ENCODE peak calls at places on chromosomes 6 and 20, in eight cellular contexts. One of them, this sample, is unnamed.

GRCh38 chr6:93896081-93896480 is 476.7 kb upstream of the EPHA7 start:
- DNase-seq in NCI-H446: no peak
- DNase-seq in stimulated activated CD8-positive, alpha-beta memory T cell treated with anti-CD3 and anti-CD28 coated beads, Interleukin-7, amount 100 ng/mL, for 1 hour: no peak
- DNase-seq in GM23248: no peak
- DNase-seq in AG08395: no peak
- DNase-seq in NCI-H1436: no peak
- DNase-seq in CD8-positive, alpha-beta memory T cell: no peak
- DNase-seq in fibroblast of gingiva: no peak
- DNase-seq in this sample: no peak

GRCh38 chr20:32672982-32673727 is 586 bp downstream of the C20orf203 start:
- DNase-seq in CD8-positive, alpha-beta memory T cell: peak
- DNase-seq in fibroblast of gingiva: no peak
- DNase-seq in GM23248: no peak
- DNase-seq in stimulated activated CD8-positive, alpha-beta memory T cell treated with anti-CD3 and anti-CD28 coated beads, Interleukin-7, amount 100 ng/mL, for 1 hour: peak
- DNase-seq in AG08395: no peak
- DNase-seq in NCI-H446: no peak
- DNase-seq in NCI-H1436: no peak
- DNase-seq in this sample: no peak

GRCh38 chr6:43933111-43933885 is 163.3 kb downstream of the VEGFA start:
- DNase-seq in stimulated activated CD8-positive, alpha-beta memory T cell treated with anti-CD3 and anti-CD28 coated beads, Interleukin-7, amount 100 ng/mL, for 1 hour: no peak
- DNase-seq in NCI-H1436: no peak
- DNase-seq in CD8-positive, alpha-beta memory T cell: no peak
- DNase-seq in GM23248: no peak
- DNase-seq in fibroblast of gingiva: no peak
- DNase-seq in NCI-H446: no peak
- DNase-seq in AG08395: no peak
- DNase-seq in this sample: no peak

GRCh38 chr6:164640946-164641345 is 668.5 kb downstream of the C6orf118 start:
- DNase-seq in AG08395: no peak
- DNase-seq in NCI-H446: no peak
- DNase-seq in CD8-positive, alpha-beta memory T cell: no peak
- DNase-seq in fibroblast of gingiva: no peak
- DNase-seq in GM23248: no peak
- DNase-seq in stimulated activated CD8-positive, alpha-beta memory T cell treated with anti-CD3 and anti-CD28 coated beads, Interleukin-7, amount 100 ng/mL, for 1 hour: no peak
- DNase-seq in NCI-H1436: no peak
- DNase-seq in this sample: no peak

GRCh38 chr6:135146160-135146920 is 34.8 kb upstream of the MYB start:
- DNase-seq in NCI-H1436: no peak
- DNase-seq in CD8-positive, alpha-beta memory T cell: no peak
- DNase-seq in NCI-H446: no peak
- DNase-seq in stimulated activated CD8-positive, alpha-beta memory T cell treated with anti-CD3 and anti-CD28 coated beads, Interleukin-7, amount 100 ng/mL, for 1 hour: no peak
- DNase-seq in AG08395: no peak
- DNase-seq in GM23248: peak
- DNase-seq in fibroblast of gingiva: no peak
- DNase-seq in this sample: no peak

GRCh38 chr20:11222243-11222642 is 548.4 kb upstream of the JAG1 start:
- DNase-seq in AG08395: no peak
- DNase-seq in NCI-H1436: no peak
- DNase-seq in fibroblast of gingiva: no peak
- DNase-seq in GM23248: no peak
- DNase-seq in CD8-positive, alpha-beta memory T cell: no peak
- DNase-seq in NCI-H446: no peak
- DNase-seq in stimulated activated CD8-positive, alpha-beta memory T cell treated with anti-CD3 and anti-CD28 coated beads, Interleukin-7, amount 100 ng/mL, for 1 hour: no peak
- DNase-seq in this sample: no peak

GRCh38 chr6:151451417-151451949 is 443 bp downstream of the RMND1 start:
- DNase-seq in NCI-H446: no peak
- DNase-seq in AG08395: no peak
- DNase-seq in CD8-positive, alpha-beta memory T cell: no peak
- DNase-seq in fibroblast of gingiva: no peak
- DNase-seq in GM23248: no peak
- DNase-seq in stimulated activated CD8-positive, alpha-beta memory T cell treated with anti-CD3 and anti-CD28 coated beads, Interleukin-7, amount 100 ng/mL, for 1 hour: no peak
- DNase-seq in NCI-H1436: no peak
- DNase-seq in this sample: no peak

GRCh38 chr6:5632348-5632935 is 371.1 kb downstream of the FARS2 start:
- DNase-seq in NCI-H446: no peak
- DNase-seq in CD8-positive, alpha-beta memory T cell: no peak
- DNase-seq in fibroblast of gingiva: no peak
- DNase-seq in AG08395: no peak
- DNase-seq in GM23248: no peak
- DNase-seq in stimulated activated CD8-positive, alpha-beta memory T cell treated with anti-CD3 and anti-CD28 coated beads, Interleukin-7, amount 100 ng/mL, for 1 hour: no peak
- DNase-seq in NCI-H1436: no peak
- DNase-seq in this sample: no peak

This sample was measured in activated CD4-positive, CD25-positive, alpha-beta regulatory T cell.